ENCODE peak calls at places on chromosomes 16 and 17, in eight cellular contexts. J is pancreas, P is transverse colon, V is lower lobe of right lung, H is A549, I is lung, L is Peyer's patch, M is left ventricle myocardium inferior. K is an unnamed sample.

GRCh38 chr17:60598001-60598736 is 1.8 kb upstream of the PPM1D start:
- DNase-seq in J (no peak), P (no peak), V (no peak), H (no peak), I (no peak), L (no peak), M (no peak), K (no peak)

GRCh38 chr17:60390223-60390622 is 1.7 kb downstream of the USP32 start:
- DNase-seq in J (no peak), P (no peak), V (no peak), H (no peak), I (peak; percentile 38), L (no peak), M (no peak), K (peak; percentile 18)

GRCh38 chr16:1152123-1152638 is 725 bp upstream of the CACNA1H start:
- DNase-seq in J (no peak), P (no peak), V (no peak), H (peak; percentile 24), I (no peak), L (no peak), M (no peak), K (peak; percentile 45)

GRCh38 chr17:50101346-50102163 is 6.4 kb downstream of the PDK2 start:
- DNase-seq in J (peak; percentile 53), P (peak; percentile 87), V (peak; percentile 62), H (no peak), I (no peak), L (no peak), M (peak; percentile 70), K (peak; percentile 75)

GRCh38 chr17:54372071-54372720 is 528.5 kb upstream of the TOM1L1 start:
- DNase-seq in J (no peak), P (no peak), V (no peak), H (no peak), I (no peak), L (no peak), M (no peak), K (no peak)

GRCh38 chr17:47956818-47957590 is 679 bp downstream of the PRR15L start:
- DNase-seq in J (no peak), P (peak; percentile 20), V (no peak), H (no peak), I (no peak), L (no peak), M (no peak), K (peak; percentile 47)

GRCh38 chr17:1179112-1179634 is 608 bp downstream of the ABR start:
- DNase-seq in J (no peak), P (no peak), V (no peak), H (no peak), I (no peak), L (no peak), M (no peak), K (peak; percentile 43)

GRCh38 chr17:43940630-43941029 is 1.6 kb downstream of the PPY start:
- DNase-seq in J (no peak), P (no peak), V (no peak), H (peak; percentile 57), I (no peak), L (no peak), M (no peak), K (peak; percentile 66)

GRCh38 chr17:44925731-44926697 is 10.7 kb upstream of the GFAP start:
- DNase-seq in J (no peak), P (no peak), V (peak; percentile 24), H (no peak), I (no peak), L (no peak), M (no peak), K (no peak)

GRCh38 chr17:15409721-15410247 is 57.6 kb downstream of the CDRT4 start:
- DNase-seq in J (no peak), P (peak; percentile 21), V (no peak), H (no peak), I (no peak), L (no peak), M (peak; percentile 48), K (no peak)

GRCh38 chr17:8122391-8122922 is 1.4 kb downstream of the HES7 start:
- DNase-seq in J (no peak), P (no peak), V (no peak), H (no peak), I (no peak), L (no peak), M (no peak), K (peak; percentile 28)

DNA sequence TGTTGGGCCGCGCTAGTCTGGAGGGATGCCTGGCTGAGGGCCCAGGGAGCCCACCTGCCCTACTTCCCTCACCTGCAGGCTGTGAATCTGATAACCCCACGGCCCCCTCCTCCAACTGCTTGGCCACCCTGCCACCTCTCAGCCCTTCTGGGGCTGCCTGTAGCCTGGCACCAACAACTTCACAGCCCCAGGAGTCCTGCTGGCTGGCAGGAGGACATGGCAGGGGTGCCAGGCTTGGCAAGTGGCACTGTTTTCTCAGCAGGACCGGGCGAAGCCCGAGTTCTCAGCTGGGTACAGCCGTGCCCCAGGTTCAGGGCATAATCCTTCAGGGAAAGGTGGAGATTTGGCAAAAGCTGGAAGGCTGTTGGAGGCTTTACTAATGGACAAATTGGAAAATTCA is 129.6 kb downstream of the CMIP start:
- DNase-seq in J (no peak), P (no peak), V (no peak), H (no peak), I (no peak), L (no peak), M (no peak), K (no peak)
- H3K27ac ChIP-seq in J (no peak overlapping the region), P (no peak overlapping the region), V (no peak overlapping the region), H (peak overlapping the region; percentile 43), I (no peak overlapping the region), L (no peak overlapping the region), M (no peak overlapping the region), K (no peak overlapping the region)

GRCh38 chr17:76585649-76586593 is at the start of gene ST6GALNAC2:
- DNase-seq in J (peak; percentile 65), P (peak; percentile 71), V (peak; percentile 91), H (peak; percentile 70), I (peak; percentile 82), L (no peak), M (peak; percentile 69), K (peak; percentile 83)
- TF ChIP-seq CTCF in J (no peak), P (peak; percentile 18), V (peak; percentile 57), H (peak; percentile 25), I (peak; percentile 29), L (no peak), M (peak; percentile 63), K (peak; percentile 42)

GRCh38 chr17:21031756-21032396 is 10.9 kb downstream of the USP22 start:
- DNase-seq in J (no peak), P (no peak), V (no peak), H (no peak), I (no peak), L (no peak), M (no peak), K (no peak)

GRCh38 chr17:21028192-21028591 is 14.6 kb downstream of the USP22 start:
- DNase-seq in J (no peak), P (no peak), V (no peak), H (no peak), I (no peak), L (no peak), M (no peak), K (no peak)

GRCh38 chr17:21030375-21030774 is 12.4 kb downstream of the USP22 start:
- DNase-seq in J (no peak), P (no peak), V (no peak), H (no peak), I (no peak), L (no peak), M (no peak), K (no peak)

GRCh38 chr17:21029032-21029431 is 13.8 kb downstream of the USP22 start:
- DNase-seq in J (no peak), P (no peak), V (no peak), H (no peak), I (no peak), L (no peak), M (no peak), K (peak; percentile 43)

DNA sequence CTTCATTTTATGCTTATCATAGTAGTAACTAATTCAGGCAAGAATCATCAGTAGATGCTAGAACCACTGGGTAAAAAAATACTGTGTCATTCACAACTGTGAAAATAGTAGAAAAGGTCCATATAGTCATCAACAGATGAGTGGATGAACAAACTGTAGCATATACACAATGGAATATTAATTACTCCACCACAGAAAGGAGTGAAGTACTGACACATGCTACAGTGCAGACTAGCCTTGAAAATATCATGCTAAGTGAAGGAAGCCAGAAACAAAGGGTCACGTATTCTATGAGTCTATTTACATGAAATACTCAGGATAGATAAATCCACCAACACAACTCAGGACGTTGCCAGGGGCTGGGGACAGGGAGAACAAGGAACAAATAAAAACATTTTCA is 13.3 kb downstream of the USP22 start:
- DNase-seq in J (no peak), P (no peak), V (no peak), H (no peak), I (no peak), L (no peak), M (no peak), K (no peak)
- H3K4me1 ChIP-seq in J (peaks cover 10% of the 10 kb centered on the region), P (peaks cover 24% of the 10 kb centered on the region), V (peaks cover 71% of the 10 kb centered on the region), H (peaks cover 55% of the 10 kb centered on the region), I (peaks cover 22% of the 10 kb centered on the region), L (no peaks in the 10 kb centered on the region), M (peaks cover 90% of the 10 kb centered on the region), K (peaks cover 47% of the 10 kb centered on the region)

GRCh38 chr17:68248199-68248825 is 469 bp downstream of the AMZ2 start:
- DNase-seq in J (no peak), P (peak; percentile 63), V (no peak), H (peak; percentile 42), I (no peak), L (peak; percentile 32), M (no peak), K (peak; percentile 66)

GRCh38 chr17:68246271-68247028 is 1.4 kb upstream of the AMZ2 start:
- DNase-seq in J (no peak), P (no peak), V (no peak), H (no peak), I (no peak), L (no peak), M (no peak), K (no peak)

GRCh38 chr17:68247445-68248198 is at the start of gene AMZ2:
- DNase-seq in J (peak; percentile 90), P (peak; percentile 96), V (peak; percentile 96), H (peak; percentile 85), I (peak; percentile 93), L (peak; percentile 94), M (peak; percentile 94), K (peak; percentile 98)

GRCh38 chr17:68255151-68255550 is 7.3 kb downstream of the AMZ2 start:
- DNase-seq in J (no peak), P (no peak), V (no peak), H (no peak), I (no peak), L (no peak), M (no peak), K (no peak)

DNA sequence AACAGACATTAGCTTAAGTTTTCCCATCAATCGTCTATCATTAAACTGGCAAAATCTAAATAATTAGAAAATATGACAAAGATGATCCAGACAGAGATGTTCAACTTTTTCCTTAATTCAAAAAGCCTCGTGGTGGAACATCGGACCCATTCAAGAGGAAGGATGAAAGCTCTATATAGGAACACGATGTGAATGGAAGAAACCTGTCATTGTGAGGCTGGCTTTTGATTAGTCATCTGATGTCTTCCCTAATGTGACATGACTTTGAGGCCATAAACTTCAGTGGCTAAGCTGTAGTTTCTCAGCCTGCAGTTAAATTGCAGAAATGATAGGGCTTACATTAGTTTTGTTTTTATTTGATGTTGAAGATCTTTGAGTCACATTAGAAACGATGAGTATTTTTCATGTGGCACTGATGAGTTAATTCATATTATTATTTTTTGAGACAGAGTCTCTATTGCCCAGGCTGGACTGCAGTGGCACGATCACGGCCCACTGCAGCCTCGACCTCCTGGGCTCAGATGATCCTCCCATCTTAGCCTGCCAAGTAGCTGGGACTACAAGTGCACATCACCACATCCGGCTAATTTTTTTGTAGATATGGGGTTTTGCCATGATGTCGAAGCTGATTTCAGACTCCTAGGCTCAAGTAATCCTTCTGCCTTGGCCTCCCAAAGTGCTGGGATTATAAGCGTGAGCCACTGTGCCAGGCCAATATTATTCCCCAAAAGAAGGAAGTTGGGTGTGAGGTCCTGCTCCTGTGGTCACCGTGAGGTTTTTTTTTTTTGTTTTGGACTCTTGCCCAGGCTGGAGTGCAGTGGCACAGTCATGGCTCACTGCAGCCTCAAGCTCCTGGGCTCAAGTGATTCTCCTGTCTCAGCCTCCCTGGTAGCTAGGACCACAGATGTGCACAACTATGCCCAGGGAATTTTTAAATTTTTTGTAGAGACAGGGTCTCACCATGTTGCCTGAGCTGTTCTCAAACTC is 1.3 kb downstream of the AMZ2 start:
- DNase-seq in J (no peak), P (no peak), V (no peak), H (no peak), I (no peak), L (peak; percentile 40), M (no peak), K (no peak)
- H3K27ac ChIP-seq in J (no peak overlapping the region), P (peak overlapping the region; percentile 96), V (peak overlapping the region; percentile 99), H (peak overlapping the region; percentile 94), I (peak overlapping the region; percentile 93), L (peak overlapping the region; percentile 89), M (peak overlapping the region; percentile 98), K (peak overlapping the region; percentile 90)

K was measured in hepatocyte.